ENCODE peak calls at places on chromosome 14, in six cellular contexts. One of them, this sample, is unnamed.

GRCh38 chr14:96027356-96028335 is 11.5 kb upstream of the C14orf132 start:
- DNase-seq in stomach: no peak
- DNase-seq in gastrocnemius medialis: no peak
- DNase-seq in H1: no peak
- DNase-seq in spleen: no peak
- DNase-seq in HCT116: no peak
- DNase-seq in this sample: no peak

GRCh38 chr14:63727231-63727735 is 582 bp downstream of the SGPP1 start:
- DNase-seq in stomach: peak; percentile 36
- DNase-seq in H1: no peak
- DNase-seq in gastrocnemius medialis: peak; percentile 23
- DNase-seq in HCT116: no peak
- DNase-seq in spleen: peak; percentile 86
- DNase-seq in this sample: peak; percentile 58

GRCh38 chr14:76754586-76754985 is 6.7 kb upstream of the VASH1 start:
- DNase-seq in spleen: no peak
- DNase-seq in HCT116: no peak
- DNase-seq in gastrocnemius medialis: no peak
- DNase-seq in stomach: no peak
- DNase-seq in H1: no peak
- DNase-seq in this sample: no peak

GRCh38 chr14:93304771-93305170 is 28.1 kb downstream of the BTBD7 start:
- DNase-seq in spleen: no peak
- DNase-seq in gastrocnemius medialis: no peak
- DNase-seq in HCT116: no peak
- DNase-seq in stomach: no peak
- DNase-seq in H1: no peak
- DNase-seq in this sample: no peak

GRCh38 chr14:81727243-81727642 is 193.6 kb upstream of the SEL1L start:
- DNase-seq in spleen: no peak
- DNase-seq in H1: no peak
- DNase-seq in gastrocnemius medialis: no peak
- DNase-seq in HCT116: no peak
- DNase-seq in stomach: peak; percentile 26
- DNase-seq in this sample: peak; percentile 62

GRCh38 chr14:99755068-99755405 is 38.2 kb upstream of the EML1 start:
- DNase-seq in stomach: no peak
- DNase-seq in gastrocnemius medialis: no peak
- DNase-seq in HCT116: no peak
- DNase-seq in H1: no peak
- DNase-seq in spleen: no peak
- DNase-seq in this sample: peak; percentile 54

GRCh38 chr14:103801459-103801858 is 45.9 kb downstream of the PPP1R13B start:
- DNase-seq in HCT116: no peak
- DNase-seq in spleen: no peak
- DNase-seq in H1: no peak
- DNase-seq in stomach: no peak
- DNase-seq in gastrocnemius medialis: no peak
- DNase-seq in this sample: no peak

GRCh38 chr14:86790408-86791364 is 1202.3 kb downstream of the GALC start:
- DNase-seq in gastrocnemius medialis: no peak
- DNase-seq in H1: no peak
- DNase-seq in HCT116: no peak
- DNase-seq in stomach: no peak
- DNase-seq in spleen: no peak
- DNase-seq in this sample: no peak

GRCh38 chr14:91405724-91406435 is 11.7 kb downstream of the CCDC88C start:
- DNase-seq in spleen: peak; percentile 54
- DNase-seq in stomach: no peak
- DNase-seq in HCT116: no peak
- DNase-seq in H1: no peak
- DNase-seq in gastrocnemius medialis: no peak
- DNase-seq in this sample: no peak

GRCh38 chr14:70697681-70698080 is 56.0 kb downstream of the TTC9 start:
- DNase-seq in H1: no peak
- DNase-seq in stomach: no peak
- DNase-seq in gastrocnemius medialis: no peak
- DNase-seq in HCT116: no peak
- DNase-seq in spleen: no peak
- DNase-seq in this sample: no peak

GRCh38 chr14:57413849-57414248 is 23.5 kb downstream of the NAA30 start:
- DNase-seq in HCT116: no peak
- DNase-seq in gastrocnemius medialis: no peak
- DNase-seq in spleen: no peak
- DNase-seq in stomach: no peak
- DNase-seq in H1: no peak
- DNase-seq in this sample: no peak

GRCh38 chr14:89748004-89748403 is 206.5 kb downstream of the EFCAB11 start:
- DNase-seq in gastrocnemius medialis: no peak
- DNase-seq in HCT116: no peak
- DNase-seq in stomach: no peak
- DNase-seq in H1: no peak
- DNase-seq in spleen: no peak
- DNase-seq in this sample: no peak

GRCh38 chr14:81485372-81485771 is 48.3 kb downstream of the SEL1L start:
- DNase-seq in H1: no peak
- DNase-seq in stomach: no peak
- DNase-seq in HCT116: no peak
- DNase-seq in gastrocnemius medialis: no peak
- DNase-seq in spleen: no peak
- DNase-seq in this sample: peak; percentile 47

GRCh38 chr14:102817942-102818940 is 41.0 kb downstream of the TRAF3 start:
- DNase-seq in HCT116: no peak
- DNase-seq in stomach: no peak
- DNase-seq in gastrocnemius medialis: no peak
- DNase-seq in spleen: no peak
- DNase-seq in H1: no peak
- DNase-seq in this sample: no peak

GRCh38 chr14:31439554-31439953 is 17.8 kb downstream of the DTD2 start:
- DNase-seq in spleen: no peak
- DNase-seq in gastrocnemius medialis: no peak
- DNase-seq in H1: no peak
- DNase-seq in HCT116: no peak
- DNase-seq in stomach: no peak
- DNase-seq in this sample: no peak

DNA sequence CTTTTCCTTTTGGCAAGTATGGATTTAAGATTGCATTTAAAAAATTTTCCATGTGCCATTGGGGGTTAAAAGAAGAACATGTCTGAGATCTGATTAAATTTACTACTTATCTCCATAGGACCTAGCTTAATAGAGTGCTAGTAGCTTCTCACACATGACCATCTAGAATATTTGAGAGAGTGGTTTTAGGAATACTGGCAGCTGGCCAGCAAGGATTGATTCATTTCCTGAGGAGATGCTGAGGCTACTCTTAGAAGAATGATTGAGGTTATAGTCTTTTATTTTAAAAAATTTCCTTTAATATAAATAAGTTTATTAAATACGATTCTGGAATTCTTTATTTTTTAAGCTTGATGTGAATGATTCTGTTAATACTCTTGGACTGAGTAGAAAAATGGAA is 56.2 kb downstream of the MIPOL1 start:
- DNase-seq in stomach: no peak
- DNase-seq in H1: no peak
- DNase-seq in HCT116: no peak
- DNase-seq in gastrocnemius medialis: no peak
- DNase-seq in spleen: no peak
- DNase-seq in this sample: peak; percentile 27
- H3K27ac ChIP-seq in stomach: no peak overlapping the region
- H3K27ac ChIP-seq in H1: no peak overlapping the region
- H3K27ac ChIP-seq in HCT116: no peak overlapping the region
- H3K27ac ChIP-seq in gastrocnemius medialis: no peak overlapping the region
- H3K27ac ChIP-seq in spleen: no peak overlapping the region
- H3K27ac ChIP-seq in this sample: no peak overlapping the region

DNA sequence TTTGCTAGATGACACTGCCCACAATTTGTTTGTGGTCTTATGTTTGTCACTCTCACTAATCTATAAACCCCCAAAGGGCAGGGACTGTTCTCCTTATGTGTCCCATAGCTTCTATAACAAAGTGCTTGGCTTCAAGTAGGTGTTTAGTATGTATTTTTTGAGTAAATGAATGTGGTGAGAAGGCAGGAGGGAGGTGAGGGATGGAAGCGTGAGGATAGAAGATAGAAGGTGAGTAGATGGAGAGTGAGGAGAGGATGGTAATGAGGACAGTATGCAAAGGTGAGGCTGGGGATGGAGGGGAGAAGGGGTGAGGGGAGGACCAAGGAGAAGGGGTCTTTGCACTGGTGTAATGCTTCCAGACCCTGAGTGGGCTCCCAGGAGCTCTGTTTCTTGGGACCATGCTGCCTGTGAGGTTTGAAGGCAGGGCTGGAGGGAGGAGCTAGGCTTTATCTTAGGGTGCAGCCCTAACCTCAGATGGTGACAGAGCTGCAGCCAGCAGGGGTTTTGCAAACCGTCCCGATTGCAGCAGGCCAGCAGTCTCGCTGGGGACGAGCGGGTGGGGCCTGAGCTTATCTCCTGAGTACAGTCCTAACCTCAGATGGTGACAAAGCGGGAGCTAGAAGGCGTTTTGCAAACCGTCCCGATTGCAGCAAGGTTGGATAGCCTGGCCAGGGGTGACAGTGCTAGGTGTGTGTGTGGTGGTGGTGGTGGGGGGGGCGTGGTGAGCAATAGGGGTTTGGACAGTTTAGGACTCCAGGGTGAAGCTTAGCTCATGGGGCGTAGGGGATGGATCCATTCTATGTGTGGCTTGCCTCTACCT is 6.5 kb downstream of the CEBPE start:
- DNase-seq in H1: no peak
- DNase-seq in HCT116: no peak
- DNase-seq in gastrocnemius medialis: peak; percentile 3
- DNase-seq in spleen: peak; percentile 77
- DNase-seq in stomach: no peak
- DNase-seq in this sample: peak; percentile 60
- TF ChIP-seq POLR2A in H1: no peak
- TF ChIP-seq POLR2A in HCT116: no peak
- TF ChIP-seq POLR2A in gastrocnemius medialis: no peak
- TF ChIP-seq POLR2A in spleen: no peak
- TF ChIP-seq POLR2A in stomach: no peak
- TF ChIP-seq POLR2A in this sample: no peak

GRCh38 chr14:74566174-74567125 is 45.6 kb downstream of the LTBP2 start:
- DNase-seq in HCT116: no peak
- DNase-seq in stomach: no peak
- DNase-seq in H1: no peak
- DNase-seq in gastrocnemius medialis: no peak
- DNase-seq in spleen: peak; percentile 50
- DNase-seq in this sample: no peak

GRCh38 chr14:74562515-74563232 is 49.4 kb downstream of the LTBP2 start:
- DNase-seq in gastrocnemius medialis: no peak
- DNase-seq in H1: peak; percentile 60
- DNase-seq in HCT116: no peak
- DNase-seq in spleen: peak; percentile 8
- DNase-seq in stomach: no peak
- DNase-seq in this sample: no peak

GRCh38 chr14:74567219-74567618 is 44.8 kb downstream of the LTBP2 start:
- DNase-seq in gastrocnemius medialis: no peak
- DNase-seq in spleen: peak; percentile 47
- DNase-seq in stomach: no peak
- DNase-seq in HCT116: no peak
- DNase-seq in H1: no peak
- DNase-seq in this sample: no peak

GRCh38 chr14:74563233-74563585 is 48.8 kb downstream of the LTBP2 start:
- DNase-seq in HCT116: no peak
- DNase-seq in gastrocnemius medialis: no peak
- DNase-seq in stomach: no peak
- DNase-seq in spleen: no peak
- DNase-seq in H1: no peak
- DNase-seq in this sample: no peak

GRCh38 chr14:74563621-74564159 is 48.3 kb downstream of the LTBP2 start:
- DNase-seq in H1: no peak
- DNase-seq in gastrocnemius medialis: no peak
- DNase-seq in HCT116: no peak
- DNase-seq in spleen: no peak
- DNase-seq in stomach: no peak
- DNase-seq in this sample: no peak
- H3K4me3 ChIP-seq in H1: no peak overlapping the region
- H3K4me3 ChIP-seq in gastrocnemius medialis: no peak overlapping the region
- H3K4me3 ChIP-seq in HCT116: no peak overlapping the region
- H3K4me3 ChIP-seq in spleen: no peak overlapping the region
- H3K4me3 ChIP-seq in stomach: no peak overlapping the region
- H3K4me3 ChIP-seq in this sample: no peak overlapping the region

GRCh38 chr14:68172216-68172615 is 352.6 kb downstream of the RAD51B start:
- DNase-seq in H1: no peak
- DNase-seq in spleen: no peak
- DNase-seq in HCT116: no peak
- DNase-seq in gastrocnemius medialis: no peak
- DNase-seq in stomach: no peak
- DNase-seq in this sample: no peak
- H3K27ac ChIP-seq in H1: no peak overlapping the region
- H3K27ac ChIP-seq in spleen: no peak overlapping the region
- H3K27ac ChIP-seq in HCT116: peak overlapping the region; percentile 72
- H3K27ac ChIP-seq in gastrocnemius medialis: no peak overlapping the region
- H3K27ac ChIP-seq in stomach: no peak overlapping the region
- H3K27ac ChIP-seq in this sample: no peak overlapping the region

DNA sequence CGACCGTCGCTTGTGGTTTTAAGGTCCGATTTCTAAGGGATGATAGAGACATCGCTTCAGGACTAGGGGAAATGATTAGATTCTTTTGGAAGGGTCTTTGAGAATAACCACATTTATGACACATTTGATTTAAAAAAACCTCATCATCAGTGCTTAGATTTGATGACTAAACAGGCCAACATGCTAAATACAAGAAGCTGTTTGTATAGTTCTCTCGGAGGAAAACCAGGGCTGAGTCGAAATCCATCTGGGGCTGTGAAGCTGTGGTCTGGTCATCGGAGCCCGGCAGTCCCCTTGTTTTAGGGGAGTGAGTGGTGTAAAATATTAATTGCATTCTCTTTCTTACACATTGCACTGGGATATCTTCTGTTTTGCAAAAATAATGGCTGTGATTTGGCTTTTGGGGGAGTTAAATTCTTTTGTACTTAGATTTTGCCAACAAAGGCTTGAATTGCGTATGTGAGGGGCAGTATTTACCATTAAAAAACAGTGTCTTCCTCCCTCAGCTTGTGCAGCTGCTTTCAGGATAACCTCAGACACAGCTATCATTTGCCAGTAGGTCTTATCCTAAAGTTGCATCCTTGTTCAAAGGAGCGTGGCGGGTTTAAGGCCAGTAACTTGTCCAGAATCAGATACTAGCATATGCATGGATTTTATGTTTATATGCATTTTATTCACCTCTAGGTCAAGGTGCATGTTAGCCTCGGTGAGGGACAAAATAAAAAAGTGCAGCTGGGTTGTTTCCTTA is 598 bp downstream of the GNG2 start:
- DNase-seq in HCT116: no peak
- DNase-seq in H1: no peak
- DNase-seq in spleen: no peak
- DNase-seq in gastrocnemius medialis: no peak
- DNase-seq in stomach: no peak
- DNase-seq in this sample: no peak
- TF ChIP-seq POLR2A in HCT116: no peak
- TF ChIP-seq POLR2A in H1: no peak
- TF ChIP-seq POLR2A in spleen: no peak
- TF ChIP-seq POLR2A in gastrocnemius medialis: no peak
- TF ChIP-seq POLR2A in stomach: no peak
- TF ChIP-seq POLR2A in this sample: no peak

DNA sequence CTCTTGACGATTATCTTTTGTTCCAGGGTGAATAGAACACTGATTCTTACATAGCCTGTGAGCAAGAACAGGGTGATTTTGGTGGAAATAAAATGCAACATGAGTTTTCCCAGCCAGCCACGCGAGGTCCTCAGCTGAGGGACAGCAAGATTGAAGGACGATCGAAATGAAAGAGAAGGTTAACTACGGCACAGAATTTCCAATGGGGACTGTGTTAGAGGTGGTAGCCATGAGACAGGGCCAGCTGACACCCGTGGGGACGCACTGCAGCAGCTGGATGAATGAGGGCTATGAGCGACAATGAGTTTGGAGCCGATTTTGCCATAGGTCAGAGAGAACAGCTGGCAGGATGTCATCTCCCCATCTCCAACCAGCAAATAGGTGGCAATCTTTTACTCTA is 243.4 kb upstream of the PELI2 start:
- DNase-seq in gastrocnemius medialis: no peak
- DNase-seq in H1: no peak
- DNase-seq in HCT116: no peak
- DNase-seq in stomach: no peak
- DNase-seq in spleen: no peak
- DNase-seq in this sample: no peak
- H3K4me3 ChIP-seq in gastrocnemius medialis: peak overlapping the region; percentile 37
- H3K4me3 ChIP-seq in H1: no peak overlapping the region
- H3K4me3 ChIP-seq in HCT116: no peak overlapping the region
- H3K4me3 ChIP-seq in stomach: no peak overlapping the region
- H3K4me3 ChIP-seq in spleen: no peak overlapping the region
- H3K4me3 ChIP-seq in this sample: no peak overlapping the region